ENCODE peak calls at places on chromosomes 6 and 20, in six cellular contexts. T is upper lobe of right lung, A is HFF-Myc, F is foreskin fibroblast, N is lower lobe of right lung, C is uterus. K is an unnamed sample.

GRCh38 chr6:129280719-129281118 is 397.8 kb downstream of the LAMA2 start:
- DNase-seq in T (no peak), A (no peak), F (no peak), N (no peak), C (no peak), K (no peak)

GRCh38 chr20:22511943-22512910 is 72.1 kb downstream of the FOXA2 start:
- DNase-seq in T (peak; percentile 77), A (no peak), F (no peak), N (peak; percentile 68), C (no peak), K (no peak)

GRCh38 chr6:135301304-135301703 is 120.2 kb downstream of the MYB start:
- DNase-seq in T (no peak), A (no peak), F (no peak), N (no peak), C (no peak), K (no peak)

GRCh38 chr6:135182993-135183531 is 2.0 kb downstream of the MYB start:
- DNase-seq in T (peak; percentile 74), A (no peak), F (no peak), N (peak; percentile 70), C (no peak), K (no peak)

GRCh38 chr6:33812669-33813068 is 8.9 kb upstream of the MLN start:
- DNase-seq in T (peak; percentile 80), A (no peak), F (peak; percentile 29), N (peak; percentile 56), C (no peak), K (peak; percentile 17)

GRCh38 chr20:63248835-63249591 is 5.2 kb downstream of the NKAIN4 start:
- DNase-seq in T (no peak), A (no peak), F (no peak), N (no peak), C (no peak), K (no peak)

GRCh38 chr20:23404196-23404595 is 17.1 kb downstream of the NAPB start:
- DNase-seq in T (no peak), A (no peak), F (peak; percentile 57), N (no peak), C (no peak), K (no peak)

GRCh38 chr20:11891827-11892521 is 25.7 kb upstream of the BTBD3 start:
- DNase-seq in T (no peak), A (peak; percentile 57), F (peak; percentile 68), N (peak; percentile 62), C (peak; percentile 65), K (no peak)

GRCh38 chr20:370151-370600 is 10.4 kb upstream of the TRIB3 start:
- DNase-seq in T (peak; percentile 68), A (no peak), F (no peak), N (peak; percentile 58), C (no peak), K (no peak)

GRCh38 chr20:38149880-38150594 is 15.0 kb downstream of the TGM2 start:
- DNase-seq in T (no peak), A (no peak), F (no peak), N (peak; percentile 12), C (no peak), K (no peak)

GRCh38 chr20:53152228-53152627 is 180.1 kb downstream of the TSHZ2 start:
- DNase-seq in T (no peak), A (no peak), F (no peak), N (no peak), C (no peak), K (no peak)

GRCh38 chr20:43065299-43065698 is 124.4 kb downstream of the PTPRT start:
- DNase-seq in T (no peak), A (no peak), F (no peak), N (no peak), C (no peak), K (no peak)

GRCh38 chr20:13800728-13801134 is 15.9 kb downstream of the NDUFAF5 start:
- DNase-seq in T (peak; percentile 86), A (peak; percentile 88), F (peak; percentile 83), N (peak; percentile 80), C (peak; percentile 83), K (peak; percentile 62)

GRCh38 chr6:158377866-158378265 is 65.6 kb downstream of the TULP4 start:
- DNase-seq in T (no peak), A (no peak), F (peak; percentile 34), N (no peak), C (no peak), K (no peak)

GRCh38 chr20:610130-611046 is at the start of gene TCF15:
- DNase-seq in T (peak; percentile 55), A (no peak), F (no peak), N (peak; percentile 30), C (no peak), K (no peak)

GRCh38 chr6:155185544-155185943 is 78.3 kb upstream of the CLDN20 start:
- DNase-seq in T (no peak), A (no peak), F (no peak), N (no peak), C (no peak), K (peak; percentile 90)

GRCh38 chr6:68710496-68710895 is 75.4 kb downstream of the ADGRB3 start:
- DNase-seq in T (no peak), A (no peak), F (no peak), N (no peak), C (no peak), K (no peak)

GRCh38 chr6:43953256-43953655 is 174.0 kb downstream of the MRPL14 start:
- DNase-seq in T (no peak), A (no peak), F (no peak), N (no peak), C (no peak), K (no peak)

GRCh38 chr6:43956478-43956877 is 170.8 kb downstream of the MRPL14 start:
- DNase-seq in T (no peak), A (no peak), F (no peak), N (no peak), C (no peak), K (no peak)

GRCh38 chr6:43953794-43954310 is 173.4 kb downstream of the MRPL14 start:
- DNase-seq in T (no peak), A (no peak), F (no peak), N (no peak), C (no peak), K (no peak)

GRCh38 chr6:43954311-43955131 is 172.7 kb downstream of the MRPL14 start:
- DNase-seq in T (no peak), A (no peak), F (no peak), N (no peak), C (no peak), K (no peak)

GRCh38 chr6:43957273-43957672 is 170.0 kb downstream of the MRPL14 start:
- DNase-seq in T (no peak), A (no peak), F (no peak), N (no peak), C (no peak), K (no peak)
- H3K4me3 ChIP-seq in T (no peak overlapping the region), A (no peak overlapping the region), F (no peak overlapping the region), N (no peak overlapping the region), C (no peak overlapping the region), K (no peak overlapping the region)

GRCh38 chr6:31729979-31730630 is 1.0 kb upstream of the DDAH2 start:
- DNase-seq in T (peak; percentile 90), A (peak; percentile 62), F (peak; percentile 90), N (peak; percentile 88), C (peak; percentile 94), K (no peak)
- TF ChIP-seq CTCF in T (no peak), A (no peak), F (peak; percentile 2), N (no peak), C (no peak), K (no peak)

GRCh38 chr20:14918981-14919380 is 581.6 kb upstream of the FLRT3 start:
- DNase-seq in T (no peak), A (peak; percentile 4), F (no peak), N (no peak), C (no peak), K (no peak)

GRCh38 chr20:14921546-14921945 is 584.1 kb upstream of the FLRT3 start:
- DNase-seq in T (no peak), A (peak; percentile 22), F (peak; percentile 37), N (no peak), C (no peak), K (no peak)

GRCh38 chr20:14918281-14918680 is 580.9 kb upstream of the FLRT3 start:
- DNase-seq in T (no peak), A (no peak), F (no peak), N (no peak), C (no peak), K (no peak)

GRCh38 chr20:14922503-14923267 is 585.3 kb upstream of the FLRT3 start:
- DNase-seq in T (no peak), A (no peak), F (no peak), N (no peak), C (no peak), K (no peak)

GRCh38 chr20:14919473-14920157 is 582.2 kb upstream of the FLRT3 start:
- DNase-seq in T (peak; percentile 66), A (peak; percentile 51), F (peak; percentile 60), N (peak; percentile 46), C (no peak), K (no peak)
- H3K4me3 ChIP-seq in T (no peak overlapping the region), A (no peak overlapping the region), F (no peak overlapping the region), N (peak overlapping the region; percentile 4), C (no peak overlapping the region), K (no peak overlapping the region)

DNA sequence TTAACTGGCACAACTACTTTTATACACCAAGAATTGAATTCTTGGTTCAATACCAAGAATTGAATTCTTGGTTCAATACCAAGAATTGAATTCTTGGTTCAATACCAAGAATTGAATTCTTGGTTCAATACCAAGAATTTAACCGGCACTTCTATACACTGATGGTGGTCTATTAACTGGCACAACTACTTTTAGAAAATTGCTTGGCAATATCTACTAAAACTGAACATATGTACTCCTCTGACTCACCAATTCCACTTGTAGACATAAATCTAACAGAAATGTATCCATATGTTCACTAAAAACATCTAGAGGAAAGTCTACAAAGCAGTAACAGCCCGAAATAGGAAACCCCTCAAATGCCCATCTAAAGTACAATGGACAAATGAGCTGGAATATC is 72.0 kb downstream of the KIF16B start:
- DNase-seq in T (no peak), A (no peak), F (no peak), N (no peak), C (no peak), K (no peak)
- TF ChIP-seq CTCF in T (no peak), A (no peak), F (no peak), N (no peak), C (no peak), K (no peak)

GRCh38 chr20:48538058-48538825 is 289.6 kb downstream of the PREX1 start:
- DNase-seq in T (no peak), A (peak; percentile 24), F (no peak), N (peak; percentile 56), C (no peak), K (peak; percentile 97)

GRCh38 chr20:48535556-48535955 is 292.2 kb downstream of the PREX1 start:
- DNase-seq in T (no peak), A (no peak), F (no peak), N (no peak), C (no peak), K (no peak)

GRCh38 chr20:48536206-48536605 is 291.6 kb downstream of the PREX1 start:
- DNase-seq in T (no peak), A (no peak), F (no peak), N (no peak), C (no peak), K (no peak)

GRCh38 chr20:48541581-48542071 is 286.2 kb downstream of the PREX1 start:
- DNase-seq in T (no peak), A (no peak), F (no peak), N (no peak), C (no peak), K (no peak)

GRCh38 chr20:48538856-48539255 is 288.9 kb downstream of the PREX1 start:
- DNase-seq in T (no peak), A (no peak), F (no peak), N (no peak), C (no peak), K (no peak)
- H3K4me3 ChIP-seq in T (no peak overlapping the region), A (no peak overlapping the region), F (no peak overlapping the region), N (no peak overlapping the region), C (no peak overlapping the region), K (no peak overlapping the region)

GRCh38 chr6:105135056-105135455 is 44.8 kb downstream of the POPDC3 start:
- DNase-seq in T (no peak), A (no peak), F (no peak), N (no peak), C (no peak), K (no peak)
- TF ChIP-seq CTCF in T (no peak), A (no peak), F (peak; percentile 20), N (no peak), C (no peak), K (peak; percentile 28)

K was measured in retinal pigment epithelial cell.